ENCODE peak calls at places on chromosomes 3 and 15, in four cellular contexts. F is tibial artery; X is CD8-positive, alpha-beta T cell; D is GM12864. G is an unnamed sample.

GRCh38 chr15:60548101-60548500 is 69.2 kb upstream of the ICE2 start:
- DNase-seq in F (no peak), X (peak), D (peak), G (no peak)

GRCh38 chr3:52636673-52637072 is 49.0 kb downstream of the PBRM1 start:
- DNase-seq in D (no peak), X (no peak), F (no peak), G (no peak)

GRCh38 chr3:9088431-9089353 is 125.4 kb upstream of the RAD18 start:
- DNase-seq in X (no peak), F (peak), D (no peak), G (no peak)

GRCh38 chr15:66156310-66156975 is 97.1 kb downstream of the MEGF11 start:
- DNase-seq in X (no peak), F (no peak), D (no peak), G (no peak)

GRCh38 chr3:165254812-165255211 is 58.6 kb upstream of the SLITRK3 start:
- DNase-seq in F (no peak), D (no peak), X (no peak), G (no peak)

GRCh38 chr15:101052681-101053121 is 133.5 kb downstream of the LRRK1 start:
- DNase-seq in X (no peak), F (no peak), D (no peak), G (no peak)

GRCh38 chr3:108067768-108068167 is 23.1 kb downstream of the CD47 start:
- DNase-seq in X (no peak), F (no peak), D (no peak), G (no peak)

GRCh38 chr15:59299919-59300617 is 72.6 kb downstream of the MYO1E start:
- DNase-seq in X (peak), D (peak), F (peak), G (peak)

GRCh38 chr3:136093771-136094170 is 102.4 kb downstream of the MSL2 start:
- DNase-seq in F (no peak), X (no peak), D (no peak), G (no peak)

GRCh38 chr3:26084629-26085028 is 294.7 kb downstream of the OXSM start:
- DNase-seq in F (no peak), D (no peak), X (no peak), G (no peak)

GRCh38 chr15:25790003-25790660 is 73.0 kb downstream of the ATP10A start:
- DNase-seq in D (no peak), F (peak), X (no peak), G (no peak)

GRCh38 chr3:43248194-43248593 is 38.1 kb upstream of the SNRK start:
- DNase-seq in X (no peak), F (no peak), D (no peak), G (no peak)

GRCh38 chr3:167394003-167394402 is 13.9 kb upstream of the ZBBX start:
- DNase-seq in X (no peak), D (no peak), F (no peak), G (no peak)

GRCh38 chr3:12965999-12966846 is 107.0 kb downstream of the IQSEC1 start:
- DNase-seq in F (no peak), X (no peak), D (no peak), G (no peak)

DNA sequence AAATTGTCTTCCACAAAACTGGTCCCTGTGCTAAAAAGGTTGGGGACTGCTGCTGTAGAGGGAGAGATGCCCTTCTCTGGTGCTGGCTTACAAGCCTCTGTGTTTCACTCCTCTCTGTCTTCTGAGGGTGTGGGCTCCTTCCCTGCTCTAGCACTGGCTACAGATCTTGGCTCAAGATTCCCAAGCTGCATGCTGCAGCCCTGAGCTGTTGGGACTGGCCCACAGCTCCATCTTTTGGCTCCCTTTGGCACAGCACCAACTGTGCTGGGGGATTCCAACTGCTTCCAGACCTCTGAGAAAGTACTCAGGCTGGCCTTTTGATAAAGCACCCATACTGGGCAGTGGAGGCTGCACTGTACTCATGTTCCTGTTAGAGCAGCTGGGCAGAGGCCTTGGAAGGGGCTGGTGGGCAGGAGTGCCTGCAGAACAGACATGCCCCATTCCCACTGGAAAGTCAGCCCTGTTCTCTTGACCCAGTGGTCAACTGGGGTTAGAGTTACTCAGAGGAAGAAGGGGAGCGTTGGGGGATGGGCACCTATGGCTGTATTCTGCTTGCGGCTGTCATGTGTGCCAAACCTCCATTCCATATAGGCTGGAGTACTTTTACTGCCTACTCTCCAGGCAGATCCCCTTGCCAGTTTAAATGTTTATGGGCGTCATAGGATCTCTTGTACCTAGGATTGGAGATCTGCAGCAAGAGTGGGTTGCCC is 55.7 kb downstream of the GALK2 start:
- DNase-seq in X (no peak), F (no peak), D (no peak), G (no peak)
- TF ChIP-seq CTCF in X (no peak), F (no peak), D (no peak), G (no peak)

GRCh38 chr3:74883690-74884089 is 269.2 kb upstream of the CNTN3 start:
- DNase-seq in X (no peak), D (no peak), F (no peak), G (no peak)
- TF ChIP-seq CTCF in X (no peak), D (no peak), F (no peak), G (no peak)

GRCh38 chr15:76378691-76379090 is 42.1 kb downstream of the ISL2 start:
- DNase-seq in D (no peak), X (no peak), F (no peak), G (no peak)
- TF ChIP-seq CTCF in D (no peak), X (no peak), F (no peak), G (no peak)

GRCh38 chr15:74829991-74830390 is 3.6 kb downstream of the CPLX3 start:
- DNase-seq in D (no peak), F (no peak), X (no peak), G (no peak)
- TF ChIP-seq CTCF in D (no peak), F (no peak), X (no peak), G (no peak)

GRCh38 chr3:169815590-169816150 is 3.0 kb upstream of the LRRC34 start:
- DNase-seq in X (no peak), D (no peak), F (no peak), G (no peak)

GRCh38 chr3:169812844-169813677 is at the start of the genes LRRC34 and LRRIQ4:
- DNase-seq in X (peak), F (peak), D (peak), G (peak)

GRCh38 chr3:169811606-169812123 is 1.0 kb upstream of the LRRIQ4 start:
- DNase-seq in D (no peak), F (no peak), X (no peak), G (peak)

GRCh38 chr3:169812124-169812843 is 386 bp upstream of the LRRIQ4 start:
- DNase-seq in F (peak), X (peak), D (no peak), G (peak)

DNA sequence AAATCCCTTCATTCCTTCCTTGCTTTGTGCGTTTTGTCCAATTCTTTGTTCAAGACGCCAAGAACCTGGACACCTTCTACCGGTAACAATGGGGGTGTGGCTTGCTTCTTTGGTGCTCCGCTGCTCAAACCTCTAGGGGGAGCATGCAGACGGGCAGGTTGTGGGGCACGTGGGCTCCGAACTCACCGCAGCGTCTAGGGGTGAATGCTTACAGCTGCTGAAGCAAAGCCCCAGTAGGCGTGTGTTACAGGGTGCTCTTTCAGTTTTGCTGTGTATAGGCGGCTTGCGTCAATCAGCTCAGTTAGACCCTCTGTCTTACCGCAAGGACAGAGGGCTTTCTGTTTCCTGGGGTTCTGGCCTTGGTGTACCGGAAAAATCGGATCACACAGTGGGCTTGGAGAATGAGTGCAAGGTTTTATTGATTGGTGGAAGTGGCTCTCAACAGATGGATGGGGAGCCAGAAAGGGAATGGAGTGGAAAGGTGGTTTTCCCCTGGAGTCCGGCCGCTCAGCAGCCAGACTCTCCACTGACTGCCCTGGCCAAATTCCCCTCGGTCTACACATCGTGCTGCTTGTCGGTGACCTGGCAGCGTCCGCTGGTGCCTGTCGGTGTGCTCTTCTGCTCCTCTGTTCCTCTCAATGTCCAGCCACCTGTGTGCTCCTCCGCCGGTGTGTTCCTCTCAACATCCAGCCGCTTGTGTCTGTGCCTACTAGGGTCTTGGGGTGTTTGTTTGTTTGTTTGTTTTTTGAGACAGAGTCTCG is 1.2 kb upstream of the LRRC34 start:
- DNase-seq in F (no peak), D (peak), X (peak), G (peak)
- TF ChIP-seq CTCF in F (no peak), D (peak), X (peak), G (peak)

DNA sequence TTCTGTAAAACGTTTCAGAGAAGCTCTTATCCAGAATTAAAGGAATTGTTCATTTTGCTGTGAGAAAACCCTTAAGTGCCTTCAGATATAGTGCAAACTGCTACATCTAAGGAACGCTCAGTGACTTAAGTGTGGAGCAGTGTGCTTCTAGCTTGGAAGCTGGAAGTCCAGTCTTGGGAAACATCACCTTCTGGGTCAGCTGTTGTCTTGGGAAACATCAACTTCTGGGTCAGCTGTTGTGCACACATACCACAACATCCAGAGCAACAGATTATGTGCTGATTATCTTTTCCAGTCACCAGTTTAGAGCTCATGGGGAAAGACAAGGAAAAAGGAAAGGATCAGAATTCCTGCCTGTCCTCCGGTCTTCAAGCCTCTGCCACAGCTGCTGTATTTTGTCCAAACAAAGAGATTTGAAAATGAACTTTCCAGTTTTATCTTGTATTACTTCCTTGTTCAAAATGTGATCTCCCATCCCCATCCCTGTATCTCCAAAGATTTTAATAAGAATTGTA is 713.6 kb downstream of the NSUN3 start:
- DNase-seq in D (no peak), F (no peak), X (no peak), G (no peak)
- TF ChIP-seq CTCF in D (no peak), F (no peak), X (no peak), G (no peak)

DNA sequence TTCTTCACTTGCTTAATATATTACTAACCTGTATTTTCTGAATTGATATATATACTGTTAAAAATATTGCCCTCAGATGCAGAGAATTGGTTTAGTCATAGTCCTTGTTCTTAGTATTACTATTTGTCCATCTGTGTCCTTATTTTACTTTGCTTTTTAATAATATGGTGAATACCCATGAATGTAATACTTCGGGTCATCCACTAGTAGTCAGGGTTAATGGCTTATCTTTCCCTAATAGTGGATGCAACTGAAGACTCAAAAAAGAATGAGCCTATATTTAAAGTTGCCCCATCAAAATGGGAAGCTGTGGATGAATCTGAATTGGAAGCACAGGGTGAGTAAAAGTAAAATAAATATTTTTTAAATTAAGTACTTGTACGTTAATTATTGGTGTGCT is 36.5 kb downstream of the U2SURP start:
- DNase-seq in X (no peak), D (no peak), F (no peak), G (no peak)
- TF ChIP-seq CTCF in X (no peak), D (peak), F (no peak), G (no peak)

DNA sequence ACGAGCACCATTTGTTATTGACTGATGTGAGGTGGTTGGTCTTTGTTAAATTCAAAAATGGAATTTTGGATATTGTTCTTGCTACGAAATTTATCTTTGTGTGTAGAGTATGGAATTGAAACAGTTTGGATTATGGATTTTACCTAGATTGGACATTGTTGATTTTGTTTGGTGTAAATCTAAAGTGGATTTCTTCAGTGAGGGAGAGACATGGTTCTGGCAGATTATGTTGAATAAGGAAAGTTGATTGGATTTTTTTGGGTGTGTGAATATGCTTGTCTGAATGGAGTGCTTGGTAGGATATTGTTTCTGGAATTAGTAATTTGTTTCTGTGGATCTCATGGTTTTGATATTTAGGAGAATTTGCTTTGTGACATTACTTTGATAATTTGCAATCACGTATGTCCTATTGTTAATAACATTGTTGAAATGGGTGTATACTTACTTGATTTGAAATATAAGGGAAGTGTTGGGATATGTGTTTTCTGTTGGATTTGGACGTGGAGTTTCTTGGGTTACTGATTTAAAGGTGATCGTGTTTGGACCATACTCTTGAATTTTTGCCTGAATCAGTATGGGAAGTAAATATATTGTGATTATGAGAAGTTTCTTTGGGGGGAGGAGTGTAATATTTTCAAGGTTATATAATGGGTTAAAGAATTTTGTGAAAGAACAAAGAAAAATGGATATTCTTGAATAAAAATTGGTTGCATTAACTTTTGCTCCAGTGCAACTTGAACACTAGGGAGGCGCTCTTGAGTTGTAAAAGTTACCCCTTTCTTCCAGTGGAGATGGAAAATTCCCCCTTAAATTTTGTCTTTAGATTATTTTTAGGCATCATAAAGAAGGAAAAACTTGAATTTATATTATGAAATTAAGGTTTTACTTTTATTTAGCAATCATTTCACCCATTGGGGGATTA is 875 bp upstream of the CHD2 start:
- DNase-seq in F (no peak), X (no peak), D (no peak), G (peak)
- TF ChIP-seq CTCF in F (no peak), X (peak), D (peak), G (peak)

DNA sequence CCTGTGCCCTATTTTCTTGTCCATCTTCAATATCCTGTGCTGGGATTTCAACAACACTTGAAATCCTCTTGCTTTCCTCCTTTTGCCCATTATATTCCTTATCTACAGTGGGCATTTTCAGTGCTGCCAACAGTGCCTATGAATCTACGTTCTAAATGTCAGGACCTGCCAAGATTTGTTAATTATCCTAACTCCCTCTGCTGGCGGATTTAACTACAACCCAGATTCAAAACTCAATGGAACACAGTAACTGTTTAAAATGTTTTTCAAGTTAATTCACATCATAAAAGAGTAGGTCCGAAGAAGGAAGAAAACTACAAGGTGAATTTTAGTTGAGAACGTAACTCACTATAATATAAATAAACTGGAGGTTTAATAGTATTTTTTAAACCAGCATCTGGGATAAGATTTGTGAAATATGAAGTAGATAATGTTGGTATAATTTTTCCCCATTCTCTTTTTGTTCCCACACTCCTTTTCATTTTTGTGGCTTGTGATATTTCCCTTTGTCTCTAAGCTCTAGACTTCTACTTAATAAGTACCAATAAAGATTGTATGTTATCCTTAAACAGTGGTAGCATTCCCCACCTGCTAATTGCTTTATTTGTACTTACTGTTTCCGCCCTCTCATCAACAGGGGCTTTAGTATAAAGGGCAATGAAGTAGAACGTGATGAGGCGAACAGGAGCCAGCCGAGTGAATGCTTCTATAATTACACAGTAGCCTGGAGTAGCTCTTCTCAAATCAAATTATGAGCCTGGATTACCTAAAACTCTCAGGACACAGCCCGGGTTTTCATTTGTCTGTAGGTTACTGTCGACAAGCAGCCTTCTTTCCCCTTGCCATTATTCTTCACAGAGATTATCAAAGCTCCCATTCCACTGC is 302.5 kb upstream of the ATP11B start:
- DNase-seq in F (no peak), D (no peak), X (no peak), G (no peak)
- TF ChIP-seq CTCF in F (no peak), D (peak), X (no peak), G (no peak)

GRCh38 chr15:26890988-26891387 is 24.1 kb downstream of the GABRA5 start:
- DNase-seq in D (no peak), F (no peak), X (no peak), G (no peak)

GRCh38 chr15:26892678-26893077 is 25.8 kb downstream of the GABRA5 start:
- DNase-seq in F (no peak), D (no peak), X (no peak), G (no peak)

GRCh38 chr15:26892119-26892518 is 25.3 kb downstream of the GABRA5 start:
- DNase-seq in F (no peak), D (no peak), X (no peak), G (no peak)

GRCh38 chr15:26890451-26890850 is 23.6 kb downstream of the GABRA5 start:
- DNase-seq in X (no peak), F (no peak), D (no peak), G (no peak)

DNA sequence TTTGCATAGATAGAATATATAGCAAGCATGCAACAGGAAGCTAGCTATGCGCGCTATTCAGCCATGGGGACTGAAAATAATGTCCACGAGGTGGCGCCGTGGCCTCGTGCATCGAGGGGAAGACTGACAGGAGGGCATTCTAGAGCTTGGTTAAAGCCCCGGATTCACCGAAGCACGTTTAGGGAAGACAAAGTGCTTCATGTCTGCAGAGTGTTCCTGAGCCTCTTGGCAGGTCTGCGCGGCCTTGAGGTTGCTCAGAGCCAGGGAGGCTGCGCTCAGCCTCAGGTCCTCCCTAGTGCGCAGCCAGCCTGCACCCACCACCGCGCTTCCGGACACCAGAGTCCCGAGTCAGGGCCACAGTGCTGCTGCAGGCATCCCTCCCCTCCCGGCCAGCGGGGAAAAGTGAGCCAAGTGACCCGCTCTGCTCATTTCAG is 24.6 kb downstream of the GABRA5 start:
- DNase-seq in D (no peak), F (no peak), X (no peak), G (peak)
- TF ChIP-seq CTCF in D (peak), F (peak), X (no peak), G (peak)